ENCODE peak calls at places on chromosomes 16 and 17, in nine cellular contexts. One of them, this sample, is unnamed.

GRCh38 chr16:1146409-1146808 is 6.5 kb upstream of the CACNA1H start:
- DNase-seq in H1: no peak
- DNase-seq in AG09309: no peak
- DNase-seq in heart right ventricle: no peak
- DNase-seq in MM.1S: no peak
- DNase-seq in tibial nerve: no peak
- DNase-seq in esophagus muscularis mucosa: no peak
- DNase-seq in fibroblast of lung: no peak
- DNase-seq in bronchial epithelial cell: no peak
- DNase-seq in this sample: no peak

GRCh38 chr17:41439375-41439774 is 1.4 kb downstream of the KRT38 start:
- DNase-seq in H1: no peak
- DNase-seq in AG09309: no peak
- DNase-seq in heart right ventricle: no peak
- DNase-seq in MM.1S: no peak
- DNase-seq in tibial nerve: no peak
- DNase-seq in esophagus muscularis mucosa: no peak
- DNase-seq in fibroblast of lung: no peak
- DNase-seq in bronchial epithelial cell: peak; percentile 76
- DNase-seq in this sample: peak; percentile 12

GRCh38 chr17:44191941-44192496 is 5.2 kb downstream of the TMUB2 start:
- DNase-seq in H1: peak; percentile 69
- DNase-seq in AG09309: no peak
- DNase-seq in heart right ventricle: no peak
- DNase-seq in MM.1S: no peak
- DNase-seq in tibial nerve: no peak
- DNase-seq in esophagus muscularis mucosa: no peak
- DNase-seq in fibroblast of lung: no peak
- DNase-seq in bronchial epithelial cell: no peak
- DNase-seq in this sample: no peak

GRCh38 chr16:4734730-4735575 is 616 bp downstream of the DNAAF8 start:
- DNase-seq in H1: peak; percentile 96
- DNase-seq in AG09309: peak; percentile 8
- DNase-seq in heart right ventricle: peak; percentile 90
- DNase-seq in MM.1S: peak; percentile 87
- DNase-seq in tibial nerve: peak; percentile 79
- DNase-seq in esophagus muscularis mucosa: peak; percentile 96
- DNase-seq in fibroblast of lung: peak; percentile 71
- DNase-seq in bronchial epithelial cell: peak; percentile 45
- DNase-seq in this sample: peak; percentile 81

GRCh38 chr16:11384184-11384955 is 39.1 kb downstream of the RMI2 start:
- DNase-seq in H1: no peak
- DNase-seq in AG09309: no peak
- DNase-seq in heart right ventricle: no peak
- DNase-seq in MM.1S: no peak
- DNase-seq in tibial nerve: no peak
- DNase-seq in esophagus muscularis mucosa: no peak
- DNase-seq in fibroblast of lung: no peak
- DNase-seq in bronchial epithelial cell: no peak
- DNase-seq in this sample: no peak

GRCh38 chr17:48954300-48954755 is 9.7 kb upstream of the SNF8 start:
- DNase-seq in H1: peak; percentile 70
- DNase-seq in AG09309: no peak
- DNase-seq in heart right ventricle: no peak
- DNase-seq in MM.1S: no peak
- DNase-seq in tibial nerve: no peak
- DNase-seq in esophagus muscularis mucosa: no peak
- DNase-seq in fibroblast of lung: peak; percentile 46
- DNase-seq in bronchial epithelial cell: peak; percentile 27
- DNase-seq in this sample: peak; percentile 73

GRCh38 chr17:47652570-47652969 is 2.9 kb downstream of the KPNB1 start:
- DNase-seq in H1: no peak
- DNase-seq in AG09309: no peak
- DNase-seq in heart right ventricle: no peak
- DNase-seq in MM.1S: no peak
- DNase-seq in tibial nerve: no peak
- DNase-seq in esophagus muscularis mucosa: no peak
- DNase-seq in fibroblast of lung: no peak
- DNase-seq in bronchial epithelial cell: no peak
- DNase-seq in this sample: peak; percentile 27

GRCh38 chr17:17435323-17435722 is 41.5 kb upstream of the MED9 start:
- DNase-seq in H1: no peak
- DNase-seq in AG09309: peak; percentile 75
- DNase-seq in heart right ventricle: no peak
- DNase-seq in MM.1S: no peak
- DNase-seq in tibial nerve: no peak
- DNase-seq in esophagus muscularis mucosa: no peak
- DNase-seq in fibroblast of lung: peak; percentile 93
- DNase-seq in bronchial epithelial cell: peak; percentile 17
- DNase-seq in this sample: peak; percentile 58

GRCh38 chr17:4329838-4330237 is 36.6 kb downstream of the UBE2G1 start:
- DNase-seq in H1: no peak
- DNase-seq in AG09309: peak; percentile 86
- DNase-seq in heart right ventricle: no peak
- DNase-seq in MM.1S: no peak
- DNase-seq in tibial nerve: no peak
- DNase-seq in esophagus muscularis mucosa: no peak
- DNase-seq in fibroblast of lung: peak; percentile 98
- DNase-seq in bronchial epithelial cell: peak; percentile 100
- DNase-seq in this sample: peak; percentile 78

GRCh38 chr17:61486135-61487120 is 34.2 kb downstream of the TBX4 start:
- DNase-seq in H1: no peak
- DNase-seq in AG09309: no peak
- DNase-seq in heart right ventricle: no peak
- DNase-seq in MM.1S: no peak
- DNase-seq in tibial nerve: no peak
- DNase-seq in esophagus muscularis mucosa: no peak
- DNase-seq in fibroblast of lung: no peak
- DNase-seq in bronchial epithelial cell: no peak
- DNase-seq in this sample: no peak

GRCh38 chr16:3059723-3060242 is 5.7 kb upstream of the IL32 start:
- DNase-seq in H1: no peak
- DNase-seq in AG09309: no peak
- DNase-seq in heart right ventricle: no peak
- DNase-seq in MM.1S: no peak
- DNase-seq in tibial nerve: no peak
- DNase-seq in esophagus muscularis mucosa: no peak
- DNase-seq in fibroblast of lung: no peak
- DNase-seq in bronchial epithelial cell: no peak
- DNase-seq in this sample: no peak

DNA sequence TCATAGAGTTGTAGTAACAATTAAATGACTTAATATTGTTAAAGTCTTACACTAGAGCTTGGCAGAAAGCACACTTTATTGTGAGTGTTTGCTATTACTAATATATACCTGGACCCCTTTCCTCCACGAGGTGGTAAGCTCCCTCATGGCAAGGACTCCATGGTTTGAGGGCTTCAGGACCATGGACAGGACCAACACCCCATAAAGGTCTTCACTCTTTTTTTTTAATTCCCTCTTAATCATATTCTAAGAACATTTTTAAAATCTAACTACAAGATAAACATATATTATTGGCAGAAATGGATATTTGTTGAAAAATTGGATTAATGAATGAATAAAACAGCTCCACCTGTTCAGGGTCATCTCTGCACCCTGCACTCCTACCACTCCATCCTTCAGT is 154.5 kb downstream of the CBLN1 start:
- DNase-seq in H1: no peak
- DNase-seq in AG09309: no peak
- DNase-seq in heart right ventricle: no peak
- DNase-seq in MM.1S: peak; percentile 36
- DNase-seq in tibial nerve: no peak
- DNase-seq in esophagus muscularis mucosa: no peak
- DNase-seq in fibroblast of lung: no peak
- DNase-seq in bronchial epithelial cell: peak; percentile 7
- DNase-seq in this sample: no peak
- H3K4me3 ChIP-seq in H1: no peak overlapping the region
- H3K4me3 ChIP-seq in AG09309: no peak overlapping the region
- H3K4me3 ChIP-seq in heart right ventricle: no peak overlapping the region
- H3K4me3 ChIP-seq in MM.1S: no peak overlapping the region
- H3K4me3 ChIP-seq in tibial nerve: no peak overlapping the region
- H3K4me3 ChIP-seq in esophagus muscularis mucosa: no peak overlapping the region
- H3K4me3 ChIP-seq in fibroblast of lung: no peak overlapping the region
- H3K4me3 ChIP-seq in bronchial epithelial cell: no peak overlapping the region
- H3K4me3 ChIP-seq in this sample: no peak overlapping the region

DNA sequence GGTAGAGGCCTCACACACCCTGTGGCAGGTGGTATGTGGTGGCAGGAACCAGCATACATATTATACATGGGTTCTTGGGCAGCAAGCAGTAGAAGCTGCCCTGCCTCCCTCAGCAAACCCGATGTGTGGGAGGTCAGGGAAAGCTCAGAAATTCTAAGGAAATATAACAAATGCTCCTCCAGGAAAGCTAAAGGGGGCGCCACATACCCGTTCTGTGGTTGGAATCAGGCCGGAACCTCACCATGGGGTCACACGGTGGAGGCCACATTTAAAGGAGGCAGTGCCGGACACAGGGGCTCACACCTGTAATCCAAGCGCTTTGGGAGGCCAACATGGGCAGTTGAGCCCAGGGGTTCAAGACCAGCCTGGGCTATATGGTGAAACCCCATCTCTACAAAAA is 12.4 kb upstream of the KATNB1 start:
- DNase-seq in H1: peak; percentile 77
- DNase-seq in AG09309: no peak
- DNase-seq in heart right ventricle: no peak
- DNase-seq in MM.1S: no peak
- DNase-seq in tibial nerve: no peak
- DNase-seq in esophagus muscularis mucosa: no peak
- DNase-seq in fibroblast of lung: no peak
- DNase-seq in bronchial epithelial cell: no peak
- DNase-seq in this sample: peak; percentile 49
- TF ChIP-seq CTCF in H1: peak; percentile 58
- TF ChIP-seq CTCF in AG09309: peak; percentile 37
- TF ChIP-seq CTCF in heart right ventricle: no peak
- TF ChIP-seq CTCF in MM.1S: no peak
- TF ChIP-seq CTCF in tibial nerve: no peak
- TF ChIP-seq CTCF in esophagus muscularis mucosa: no peak
- TF ChIP-seq CTCF in fibroblast of lung: peak; percentile 32
- TF ChIP-seq CTCF in bronchial epithelial cell: peak; percentile 15
- TF ChIP-seq CTCF in this sample: peak; percentile 43

GRCh38 chr17:75688209-75688771 is 21.2 kb downstream of the SAP30BP start:
- DNase-seq in H1: no peak
- DNase-seq in AG09309: no peak
- DNase-seq in heart right ventricle: no peak
- DNase-seq in MM.1S: no peak
- DNase-seq in tibial nerve: no peak
- DNase-seq in esophagus muscularis mucosa: no peak
- DNase-seq in fibroblast of lung: peak; percentile 71
- DNase-seq in bronchial epithelial cell: peak; percentile 84
- DNase-seq in this sample: peak; percentile 79
- H3K4me3 ChIP-seq in H1: no peak overlapping the region
- H3K4me3 ChIP-seq in AG09309: no peak overlapping the region
- H3K4me3 ChIP-seq in heart right ventricle: no peak overlapping the region
- H3K4me3 ChIP-seq in MM.1S: no peak overlapping the region
- H3K4me3 ChIP-seq in tibial nerve: no peak overlapping the region
- H3K4me3 ChIP-seq in esophagus muscularis mucosa: no peak overlapping the region
- H3K4me3 ChIP-seq in fibroblast of lung: no peak overlapping the region
- H3K4me3 ChIP-seq in bronchial epithelial cell: no peak overlapping the region
- H3K4me3 ChIP-seq in this sample: no peak overlapping the region

DNA sequence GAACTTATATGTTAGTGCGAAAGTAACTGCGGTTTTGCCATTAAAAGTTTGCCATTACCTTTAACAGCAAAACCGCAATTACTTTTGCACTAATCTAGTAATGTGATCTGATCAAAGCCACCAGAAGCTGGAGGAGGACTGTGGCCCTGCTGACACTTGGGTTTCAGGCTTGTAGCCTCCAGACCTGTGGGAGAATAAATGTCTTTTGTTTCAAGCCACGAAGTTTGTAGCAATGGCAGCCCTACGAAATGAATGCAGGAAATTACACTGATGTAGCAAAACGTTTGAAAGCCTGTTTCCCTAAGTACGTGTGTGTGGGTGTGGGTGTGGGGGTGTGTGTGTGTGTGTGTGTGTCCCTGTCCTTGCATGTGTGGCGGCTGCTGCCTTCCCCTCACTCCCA is 66.6 kb downstream of the WSB1 start:
- DNase-seq in H1: no peak
- DNase-seq in AG09309: no peak
- DNase-seq in heart right ventricle: no peak
- DNase-seq in MM.1S: no peak
- DNase-seq in tibial nerve: no peak
- DNase-seq in esophagus muscularis mucosa: no peak
- DNase-seq in fibroblast of lung: no peak
- DNase-seq in bronchial epithelial cell: no peak
- DNase-seq in this sample: no peak
- TF ChIP-seq CTCF in H1: no peak
- TF ChIP-seq CTCF in AG09309: no peak
- TF ChIP-seq CTCF in heart right ventricle: no peak
- TF ChIP-seq CTCF in MM.1S: no peak
- TF ChIP-seq CTCF in tibial nerve: no peak
- TF ChIP-seq CTCF in esophagus muscularis mucosa: no peak
- TF ChIP-seq CTCF in fibroblast of lung: no peak
- TF ChIP-seq CTCF in bronchial epithelial cell: no peak
- TF ChIP-seq CTCF in this sample: no peak

GRCh38 chr17:29621751-29622194 is 939 bp downstream of the CORO6 start:
- DNase-seq in H1: no peak
- DNase-seq in AG09309: no peak
- DNase-seq in heart right ventricle: no peak
- DNase-seq in MM.1S: no peak
- DNase-seq in tibial nerve: no peak
- DNase-seq in esophagus muscularis mucosa: no peak
- DNase-seq in fibroblast of lung: no peak
- DNase-seq in bronchial epithelial cell: no peak
- DNase-seq in this sample: peak; percentile 22

GRCh38 chr17:29622337-29623282 is at the start of gene CORO6:
- DNase-seq in H1: peak; percentile 94
- DNase-seq in AG09309: no peak
- DNase-seq in heart right ventricle: no peak
- DNase-seq in MM.1S: peak; percentile 70
- DNase-seq in tibial nerve: no peak
- DNase-seq in esophagus muscularis mucosa: no peak
- DNase-seq in fibroblast of lung: peak; percentile 30
- DNase-seq in bronchial epithelial cell: no peak
- DNase-seq in this sample: peak; percentile 49

GRCh38 chr17:29624586-29624985 is 1.9 kb upstream of the CORO6 start:
- DNase-seq in H1: no peak
- DNase-seq in AG09309: no peak
- DNase-seq in heart right ventricle: no peak
- DNase-seq in MM.1S: no peak
- DNase-seq in tibial nerve: no peak
- DNase-seq in esophagus muscularis mucosa: no peak
- DNase-seq in fibroblast of lung: no peak
- DNase-seq in bronchial epithelial cell: no peak
- DNase-seq in this sample: no peak

GRCh38 chr17:29625037-29625750 is 2.5 kb upstream of the CORO6 start:
- DNase-seq in H1: no peak
- DNase-seq in AG09309: no peak
- DNase-seq in heart right ventricle: no peak
- DNase-seq in MM.1S: no peak
- DNase-seq in tibial nerve: no peak
- DNase-seq in esophagus muscularis mucosa: no peak
- DNase-seq in fibroblast of lung: peak; percentile 59
- DNase-seq in bronchial epithelial cell: peak; percentile 76
- DNase-seq in this sample: peak; percentile 58

GRCh38 chr17:29623283-29623647 is 553 bp upstream of the CORO6 start:
- DNase-seq in H1: no peak
- DNase-seq in AG09309: no peak
- DNase-seq in heart right ventricle: no peak
- DNase-seq in MM.1S: no peak
- DNase-seq in tibial nerve: no peak
- DNase-seq in esophagus muscularis mucosa: no peak
- DNase-seq in fibroblast of lung: no peak
- DNase-seq in bronchial epithelial cell: no peak
- DNase-seq in this sample: no peak
- H3K4me3 ChIP-seq in H1: peak overlapping the region; percentile 53
- H3K4me3 ChIP-seq in AG09309: no peak overlapping the region
- H3K4me3 ChIP-seq in heart right ventricle: peak overlapping the region; percentile 79
- H3K4me3 ChIP-seq in MM.1S: peak overlapping the region; percentile 74
- H3K4me3 ChIP-seq in tibial nerve: peak overlapping the region; percentile 50
- H3K4me3 ChIP-seq in esophagus muscularis mucosa: peak overlapping the region; percentile 73
- H3K4me3 ChIP-seq in fibroblast of lung: no peak overlapping the region
- H3K4me3 ChIP-seq in bronchial epithelial cell: no peak overlapping the region
- H3K4me3 ChIP-seq in this sample: peak overlapping the region; percentile 72

This sample was measured in cardiac fibroblast.